ENCODE peak calls at places on chromosome 7, in six cellular contexts. T, A, W, D, L and S are unnamed samples.

GRCh38 chr7:151315038-151315655 is 26.5 kb upstream of the NUB1 start:
- DNase-seq in A (peak; percentile 72), L (peak; percentile 48), T (peak; percentile 78), D (peak; percentile 83), W (no peak), S (peak; percentile 52)

GRCh38 chr7:105202561-105203130 is 186.1 kb downstream of the SRPK2 start:
- DNase-seq in L (peak; percentile 57), D (no peak), W (no peak), A (no peak), T (no peak), S (no peak)

GRCh38 chr7:130930260-130930659 is 196.3 kb upstream of the KLF14 start:
- DNase-seq in L (no peak), W (peak; percentile 74), A (peak; percentile 60), T (no peak), D (no peak), S (no peak)

GRCh38 chr7:154451480-154452457 is 399.6 kb downstream of the DPP6 start:
- DNase-seq in D (no peak), A (no peak), T (no peak), W (no peak), L (no peak), S (no peak)

GRCh38 chr7:94367940-94368339 is 26.8 kb upstream of the COL1A2 start:
- DNase-seq in L (no peak), D (no peak), T (no peak), W (no peak), A (no peak), S (no peak)

GRCh38 chr7:88566174-88566729 is 193.2 kb upstream of the ZNF804B start:
- DNase-seq in T (no peak), A (no peak), D (no peak), L (no peak), W (no peak), S (no peak)

GRCh38 chr7:131536361-131536849 is 20.0 kb downstream of the PODXL start:
- DNase-seq in A (no peak), T (no peak), W (no peak), D (no peak), L (no peak), S (no peak)

GRCh38 chr7:5607958-5608656 is 173.4 kb downstream of the RNF216 start:
- DNase-seq in D (peak; percentile 52), W (no peak), L (no peak), T (no peak), A (no peak), S (no peak)

GRCh38 chr7:155374276-155375252 is 76.9 kb downstream of the INSIG1 start:
- DNase-seq in D (no peak), T (no peak), W (no peak), A (no peak), L (no peak), S (no peak)

GRCh38 chr7:30237271-30237695 is 47.1 kb upstream of the ZNRF2 start:
- DNase-seq in A (no peak), D (no peak), W (no peak), T (no peak), L (no peak), S (no peak)

GRCh38 chr7:35908305-35909223 is 107.7 kb downstream of the SEPTIN7 start:
- DNase-seq in L (no peak), T (no peak), W (no peak), A (no peak), D (no peak), S (no peak)

GRCh38 chr7:16129431-16130126 is 291.8 kb downstream of the CRPPA start:
- DNase-seq in A (no peak), L (peak; percentile 55), T (no peak), D (no peak), W (no peak), S (peak; percentile 19)

GRCh38 chr7:37031571-37032257 is 307.4 kb upstream of the AOAH start:
- DNase-seq in D (peak; percentile 94), A (peak; percentile 54), W (no peak), T (peak; percentile 87), L (peak; percentile 100), S (peak; percentile 96)

GRCh38 chr7:142319970-142320369 is 62.1 kb upstream of the PRSS58 start:
- DNase-seq in L (no peak), W (no peak), D (peak; percentile 38), T (no peak), A (no peak), S (no peak)

GRCh38 chr7:86653919-86654659 is 10.4 kb downstream of the GRM3 start:
- DNase-seq in D (no peak), W (no peak), L (no peak), T (no peak), A (no peak), S (no peak)

GRCh38 chr7:87148332-87148955 is 3.8 kb upstream of the DMTF1 start:
- DNase-seq in W (no peak), L (peak; percentile 66), A (no peak), T (peak; percentile 7), D (peak; percentile 39), S (no peak)

GRCh38 chr7:41162612-41163011 is 540.3 kb downstream of the INHBA start:
- DNase-seq in T (no peak), D (no peak), W (no peak), L (no peak), A (no peak), S (no peak)

GRCh38 chr7:7438851-7439250 is 96.8 kb downstream of the COL28A1 start:
- DNase-seq in D (peak; percentile 11), L (peak; percentile 78), A (no peak), T (peak; percentile 78), W (no peak), S (peak; percentile 89)

GRCh38 chr7:27774717-27775328 is 34.9 kb downstream of the TAX1BP1 start:
- DNase-seq in L (peak; percentile 59), W (no peak), A (no peak), D (peak; percentile 37), T (no peak), S (no peak)

GRCh38 chr7:157086508-157087187 is 52.1 kb upstream of the UBE3C start:
- DNase-seq in W (no peak), T (no peak), D (no peak), L (no peak), A (no peak), S (no peak)

GRCh38 chr7:7808156-7808555 is 89.7 kb upstream of the RPA3 start:
- DNase-seq in L (no peak), D (no peak), A (no peak), W (no peak), T (peak; percentile 10), S (no peak)

GRCh38 chr7:47432988-47433895 is 148.7 kb downstream of the TNS3 start:
- DNase-seq in W (no peak), L (no peak), A (no peak), T (no peak), D (no peak), S (no peak)
- TF ChIP-seq POLR2A in W (no peak), L (no peak), A (no peak), T (no peak), D (no peak), S (no peak)

GRCh38 chr7:26295015-26295414 is 3.4 kb downstream of the SNX10 start:
- DNase-seq in W (no peak), A (no peak), L (no peak), T (no peak), D (no peak), S (no peak)

GRCh38 chr7:26292768-26293560 is 1.3 kb downstream of the SNX10 start:
- DNase-seq in W (peak; percentile 60), T (no peak), D (peak; percentile 71), A (peak; percentile 9), L (no peak), S (no peak)

GRCh38 chr7:26291251-26291650 is 411 bp upstream of the SNX10 start:
- DNase-seq in T (no peak), D (no peak), L (no peak), W (no peak), A (no peak), S (no peak)

GRCh38 chr7:26293569-26294308 is 2.1 kb downstream of the SNX10 start:
- DNase-seq in T (no peak), A (no peak), D (peak; percentile 89), W (no peak), L (no peak), S (no peak)

DNA sequence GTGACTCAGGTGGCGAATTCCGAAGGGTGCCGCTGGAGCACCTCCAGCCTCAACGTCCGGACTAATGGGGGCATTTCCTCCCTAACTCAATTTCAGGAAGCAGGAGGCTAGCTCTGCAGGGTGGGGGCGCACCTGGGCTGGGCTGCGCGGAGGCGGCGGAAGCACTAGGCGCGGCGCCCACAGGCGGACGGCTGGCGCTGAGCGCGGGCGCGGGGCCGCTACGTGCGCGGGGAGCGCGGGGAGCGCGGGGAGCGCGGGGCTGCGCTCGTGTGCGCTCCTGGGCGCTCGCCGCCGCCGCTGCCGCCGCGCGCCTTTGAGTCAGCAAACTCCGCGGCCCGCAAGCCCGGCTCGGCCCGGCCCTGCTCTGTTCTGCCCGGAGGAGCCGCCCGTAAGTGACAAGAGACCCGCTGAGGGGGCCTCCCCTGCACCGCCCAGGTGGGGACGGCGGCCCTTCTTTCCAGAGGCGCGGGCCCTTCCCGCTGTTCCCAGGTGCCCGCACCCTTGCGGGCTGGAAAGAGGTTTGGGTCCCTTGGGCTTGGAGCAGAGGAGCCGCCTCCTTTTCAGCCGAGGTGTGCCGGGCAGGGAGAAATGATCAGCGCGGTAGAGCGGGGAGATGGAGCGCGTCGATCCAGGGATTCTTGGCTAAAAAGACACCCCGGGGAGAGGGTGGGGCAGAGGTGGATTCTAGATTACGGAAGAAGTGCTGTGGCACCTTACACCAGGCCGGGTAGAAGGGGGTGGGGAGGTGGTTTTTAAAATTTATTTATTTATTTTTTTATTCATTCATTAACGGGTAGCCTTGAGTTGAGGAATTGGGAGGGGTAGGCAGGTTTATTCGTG is at the start of gene SNX10:
- DNase-seq in W (peak; percentile 84), T (peak; percentile 50), L (no peak), D (peak; percentile 91), A (peak; percentile 69), S (peak; percentile 79)
- TF ChIP-seq POLR2A in W (peak; percentile 84), T (peak; percentile 39), L (no peak), D (peak; percentile 50), A (no peak), S (peak; percentile 12)

DNA sequence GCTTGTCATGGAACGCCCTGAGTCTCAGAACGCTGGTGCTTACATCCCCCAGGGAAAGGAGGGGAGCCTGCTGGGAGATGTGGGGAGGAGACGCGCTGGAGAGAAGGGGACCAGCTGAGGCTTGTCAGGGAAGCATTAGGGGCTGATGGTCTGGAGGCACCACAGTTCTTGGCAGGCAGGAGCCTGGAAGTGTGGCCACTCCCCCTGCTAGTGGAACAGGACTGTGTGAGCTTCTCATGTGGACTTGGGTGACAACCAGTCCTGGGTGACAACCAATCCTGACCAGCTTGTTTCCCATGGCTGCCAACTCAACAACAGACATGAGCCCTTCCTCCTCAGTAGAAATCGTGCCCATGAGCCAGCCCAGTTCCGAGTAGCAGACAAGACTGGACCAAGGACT is 87.8 kb downstream of the SPDYE5 start:
- DNase-seq in T (no peak), A (no peak), L (no peak), W (no peak), D (no peak), S (no peak)
- TF ChIP-seq POLR2A in T (no peak), A (no peak), L (no peak), W (no peak), D (no peak), S (no peak)

GRCh38 chr7:134778941-134779740 is at the start of gene CALD1:
- DNase-seq in T (peak; percentile 68), A (peak; percentile 67), L (peak; percentile 99), W (no peak), D (no peak), S (peak; percentile 67)

GRCh38 chr7:134782121-134782623 is 2.7 kb downstream of the CALD1 start:
- DNase-seq in W (no peak), D (no peak), T (no peak), L (peak; percentile 35), A (no peak), S (no peak)

GRCh38 chr7:134779741-134780065 is 269 bp downstream of the CALD1 start:
- DNase-seq in D (no peak), W (no peak), T (no peak), A (no peak), L (no peak), S (no peak)

GRCh38 chr7:134781171-134781570 is 1.7 kb downstream of the CALD1 start:
- DNase-seq in T (no peak), W (no peak), D (no peak), A (no peak), L (peak; percentile 21), S (no peak)

GRCh38 chr7:134780166-134780853 is 876 bp downstream of the CALD1 start:
- DNase-seq in L (peak; percentile 26), W (no peak), T (no peak), A (no peak), D (no peak), S (no peak)
- TF ChIP-seq POLR2A in L (peak; percentile 18), W (no peak), T (no peak), A (no peak), D (no peak), S (no peak)